ENCODE peak calls at places on chromosome 3, in five cellular contexts. One of them, this sample, is unnamed.

GRCh38 chr3:45082139-45082538 is 56.0 kb downstream of the CLEC3B start:
- DNase-seq in coronary artery: no peak
- DNase-seq in left ventricle myocardium inferior: no peak
- DNase-seq in transverse colon: no peak
- DNase-seq in AG09319: no peak
- DNase-seq in this sample: no peak

GRCh38 chr3:177351757-177352158 is 154.5 kb upstream of the TBL1XR1 start:
- DNase-seq in coronary artery: no peak
- DNase-seq in left ventricle myocardium inferior: no peak
- DNase-seq in transverse colon: peak; percentile 39
- DNase-seq in AG09319: no peak
- DNase-seq in this sample: no peak

GRCh38 chr3:187743195-187744141 is 1.8 kb downstream of the BCL6 start:
- DNase-seq in coronary artery: peak; percentile 89
- DNase-seq in left ventricle myocardium inferior: peak; percentile 69
- DNase-seq in transverse colon: peak; percentile 66
- DNase-seq in AG09319: no peak
- DNase-seq in this sample: no peak

GRCh38 chr3:45771166-45771775 is 25.1 kb downstream of the SLC6A20 start:
- DNase-seq in coronary artery: no peak
- DNase-seq in left ventricle myocardium inferior: no peak
- DNase-seq in transverse colon: no peak
- DNase-seq in AG09319: no peak
- DNase-seq in this sample: peak; percentile 60

GRCh38 chr3:13022348-13023250 is 50.6 kb downstream of the IQSEC1 start:
- DNase-seq in coronary artery: peak; percentile 87
- DNase-seq in left ventricle myocardium inferior: peak; percentile 85
- DNase-seq in transverse colon: no peak
- DNase-seq in AG09319: peak; percentile 58
- DNase-seq in this sample: peak; percentile 88

GRCh38 chr3:138442433-138442832 is 8.0 kb downstream of the ESYT3 start:
- DNase-seq in coronary artery: peak; percentile 35
- DNase-seq in left ventricle myocardium inferior: no peak
- DNase-seq in transverse colon: no peak
- DNase-seq in AG09319: no peak
- DNase-seq in this sample: no peak

GRCh38 chr3:18390024-18390660 is 35.0 kb downstream of the SATB1 start:
- DNase-seq in coronary artery: no peak
- DNase-seq in left ventricle myocardium inferior: no peak
- DNase-seq in transverse colon: no peak
- DNase-seq in AG09319: no peak
- DNase-seq in this sample: no peak

GRCh38 chr3:152505926-152506325 is 237.2 kb downstream of the MBNL1 start:
- DNase-seq in coronary artery: no peak
- DNase-seq in left ventricle myocardium inferior: no peak
- DNase-seq in transverse colon: no peak
- DNase-seq in AG09319: no peak
- DNase-seq in this sample: no peak

GRCh38 chr3:44016818-44017217 is 224.9 kb upstream of the TOPAZ1 start:
- DNase-seq in coronary artery: no peak
- DNase-seq in left ventricle myocardium inferior: no peak
- DNase-seq in transverse colon: no peak
- DNase-seq in AG09319: no peak
- DNase-seq in this sample: no peak

GRCh38 chr3:119245778-119246177 is 5.1 kb upstream of the B4GALT4 start:
- DNase-seq in coronary artery: no peak
- DNase-seq in left ventricle myocardium inferior: peak; percentile 36
- DNase-seq in transverse colon: no peak
- DNase-seq in AG09319: no peak
- DNase-seq in this sample: no peak

DNA sequence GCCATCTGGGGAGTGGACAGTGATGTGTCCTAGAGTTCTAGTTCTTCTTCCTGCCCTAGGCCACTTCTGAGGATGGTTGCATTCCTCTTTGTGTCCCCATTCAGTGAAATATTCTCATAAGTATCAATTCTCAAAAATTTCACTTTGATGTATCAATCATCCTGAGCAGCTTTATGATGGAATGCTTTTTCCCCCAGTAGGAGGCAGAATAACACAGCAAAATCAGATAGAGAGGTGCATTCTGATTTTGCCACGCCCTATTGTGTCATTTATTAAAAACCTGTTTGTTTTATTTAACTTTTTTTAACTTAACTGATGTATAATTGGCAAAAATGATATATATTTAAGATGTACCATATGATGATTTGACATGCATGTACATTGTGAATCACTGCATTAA is 656.0 kb upstream of the GRM7 start:
- DNase-seq in coronary artery: no peak
- DNase-seq in left ventricle myocardium inferior: no peak
- DNase-seq in transverse colon: no peak
- DNase-seq in AG09319: no peak
- DNase-seq in this sample: no peak
- TF ChIP-seq CTCF in coronary artery: no peak
- TF ChIP-seq CTCF in left ventricle myocardium inferior: no peak
- TF ChIP-seq CTCF in transverse colon: peak; percentile 27
- TF ChIP-seq CTCF in AG09319: no peak
- TF ChIP-seq CTCF in this sample: no peak

GRCh38 chr3:161104561-161105551 is at the start of gene B3GALNT1:
- DNase-seq in coronary artery: peak; percentile 77
- DNase-seq in left ventricle myocardium inferior: peak; percentile 61
- DNase-seq in transverse colon: peak; percentile 12
- DNase-seq in AG09319: no peak
- DNase-seq in this sample: no peak
- TF ChIP-seq CTCF in coronary artery: no peak
- TF ChIP-seq CTCF in left ventricle myocardium inferior: no peak
- TF ChIP-seq CTCF in transverse colon: no peak
- TF ChIP-seq CTCF in AG09319: no peak
- TF ChIP-seq CTCF in this sample: no peak

GRCh38 chr3:128598884-128599664 is 51.5 kb downstream of the RPN1 start:
- DNase-seq in coronary artery: no peak
- DNase-seq in left ventricle myocardium inferior: no peak
- DNase-seq in transverse colon: no peak
- DNase-seq in AG09319: no peak
- DNase-seq in this sample: no peak

GRCh38 chr3:128603313-128603712 is 47.3 kb downstream of the RPN1 start:
- DNase-seq in coronary artery: no peak
- DNase-seq in left ventricle myocardium inferior: no peak
- DNase-seq in transverse colon: no peak
- DNase-seq in AG09319: no peak
- DNase-seq in this sample: no peak

GRCh38 chr3:128605091-128606046 is 45.2 kb downstream of the RPN1 start:
- DNase-seq in coronary artery: no peak
- DNase-seq in left ventricle myocardium inferior: no peak
- DNase-seq in transverse colon: no peak
- DNase-seq in AG09319: no peak
- DNase-seq in this sample: no peak

GRCh38 chr3:128607710-128608048 is 42.9 kb downstream of the RPN1 start:
- DNase-seq in coronary artery: no peak
- DNase-seq in left ventricle myocardium inferior: no peak
- DNase-seq in transverse colon: no peak
- DNase-seq in AG09319: no peak
- DNase-seq in this sample: no peak

GRCh38 chr3:128603811-128604447 is 46.7 kb downstream of the RPN1 start:
- DNase-seq in coronary artery: no peak
- DNase-seq in left ventricle myocardium inferior: no peak
- DNase-seq in transverse colon: no peak
- DNase-seq in AG09319: no peak
- DNase-seq in this sample: no peak
- TF ChIP-seq CTCF in coronary artery: no peak
- TF ChIP-seq CTCF in left ventricle myocardium inferior: no peak
- TF ChIP-seq CTCF in transverse colon: no peak
- TF ChIP-seq CTCF in AG09319: no peak
- TF ChIP-seq CTCF in this sample: no peak

GRCh38 chr3:150303776-150304175 is 104.3 kb upstream of the TSC22D2 start:
- DNase-seq in coronary artery: no peak
- DNase-seq in left ventricle myocardium inferior: no peak
- DNase-seq in transverse colon: no peak
- DNase-seq in AG09319: no peak
- DNase-seq in this sample: no peak
- TF ChIP-seq CTCF in coronary artery: no peak
- TF ChIP-seq CTCF in left ventricle myocardium inferior: peak; percentile 32
- TF ChIP-seq CTCF in transverse colon: peak; percentile 22
- TF ChIP-seq CTCF in AG09319: peak; percentile 6
- TF ChIP-seq CTCF in this sample: peak; percentile 22

GRCh38 chr3:48697952-48698351 is 12.2 kb upstream of the NCKIPSD start:
- DNase-seq in coronary artery: no peak
- DNase-seq in left ventricle myocardium inferior: no peak
- DNase-seq in transverse colon: no peak
- DNase-seq in AG09319: no peak
- DNase-seq in this sample: no peak
- TF ChIP-seq CTCF in coronary artery: no peak
- TF ChIP-seq CTCF in left ventricle myocardium inferior: no peak
- TF ChIP-seq CTCF in transverse colon: no peak
- TF ChIP-seq CTCF in AG09319: no peak
- TF ChIP-seq CTCF in this sample: no peak

This sample was measured in osteocyte.